ENCODE peak calls at places on chromosome 7, in six cellular contexts. K is left ventricle myocardium inferior, W is left lung, L is GM23338, Y is mesothelial cell of epicardium, N is nephron progenitor cell. E is an unnamed sample.

GRCh38 chr7:135147899-135148721 is at the start of gene TMEM140:
- DNase-seq in K (no peak), W (no peak), L (no peak), Y (no peak), N (no peak), E (no peak)

GRCh38 chr7:56810466-56810865 is 321.8 kb downstream of the ZNF479 start:
- DNase-seq in K (no peak), W (peak), L (no peak), Y (no peak), N (no peak), E (no peak)

GRCh38 chr7:41232086-41232485 is 470.8 kb downstream of the INHBA start:
- DNase-seq in K (no peak), W (no peak), L (no peak), Y (no peak), N (no peak), E (no peak)

GRCh38 chr7:670501-671390 is 55.8 kb upstream of the DNAAF5 start:
- DNase-seq in K (no peak), W (no peak), L (no peak), Y (no peak), N (no peak), E (no peak)

GRCh38 chr7:20865684-20866083 is 79.0 kb upstream of the SP8 start:
- DNase-seq in K (no peak), W (no peak), L (peak), Y (no peak), N (no peak), E (no peak)

GRCh38 chr7:64887756-64888508 is 15.1 kb upstream of the ZNF273 start:
- DNase-seq in K (no peak), W (no peak), L (peak), Y (peak), N (peak), E (peak)

GRCh38 chr7:94395141-94396041 is 696 bp downstream of the COL1A2 start:
- DNase-seq in K (no peak), W (no peak), L (peak), Y (no peak), N (peak), E (peak)

GRCh38 chr7:47677664-47678063 is 95.8 kb upstream of the TNS3 start:
- DNase-seq in K (no peak), W (no peak), L (no peak), Y (no peak), N (no peak), E (no peak)

GRCh38 chr7:137443616-137444015 is 100.1 kb upstream of the PTN start:
- DNase-seq in K (no peak), W (no peak), L (no peak), Y (no peak), N (no peak), E (no peak)

GRCh38 chr7:88480901-88481300 is 174.2 kb upstream of the STEAP4 start:
- DNase-seq in K (no peak), W (no peak), L (no peak), Y (no peak), N (no peak), E (no peak)

GRCh38 chr7:139976055-139976837 is 86.5 kb downstream of the PARP12 start:
- DNase-seq in K (no peak), W (no peak), L (no peak), Y (no peak), N (no peak), E (no peak)

GRCh38 chr7:85454904-85455303 is 268.0 kb upstream of the SEMA3D start:
- DNase-seq in K (no peak), W (no peak), L (no peak), Y (no peak), N (no peak), E (no peak)

GRCh38 chr7:620052-620451 is 100.4 kb upstream of the PDGFA start:
- DNase-seq in K (no peak), W (no peak), L (peak), Y (no peak), N (no peak), E (no peak)

GRCh38 chr7:16727736-16728135 is 25.8 kb upstream of the TSPAN13 start:
- DNase-seq in K (no peak), W (no peak), L (no peak), Y (no peak), N (no peak), E (no peak)

GRCh38 chr7:26091933-26092332 is 60.1 kb upstream of the NFE2L3 start:
- DNase-seq in K (no peak), W (no peak), L (peak), Y (no peak), N (no peak), E (peak)

GRCh38 chr7:150778014-150778737 is 22.0 kb downstream of the TMEM176B start:
- DNase-seq in K (no peak), W (no peak), L (peak), Y (no peak), N (no peak), E (no peak)

GRCh38 chr7:35003679-35004278 is 33.5 kb downstream of the DPY19L1 start:
- DNase-seq in K (no peak), W (peak), L (no peak), Y (no peak), N (peak), E (no peak)

GRCh38 chr7:76257973-76258372 is 44.5 kb upstream of the HSPB1 start:
- DNase-seq in K (no peak), W (no peak), L (no peak), Y (no peak), N (peak), E (no peak)

GRCh38 chr7:69889338-69890080 is 291.2 kb downstream of the AUTS2 start:
- DNase-seq in K (no peak), W (no peak), L (no peak), Y (no peak), N (no peak), E (no peak)

GRCh38 chr7:44905002-44905635 is 19.8 kb upstream of the PURB start:
- DNase-seq in K (no peak), W (no peak), L (no peak), Y (no peak), N (no peak), E (no peak)

GRCh38 chr7:132295198-132295597 is 281.1 kb downstream of the PLXNA4 start:
- DNase-seq in K (no peak), W (no peak), L (no peak), Y (no peak), N (no peak), E (no peak)

GRCh38 chr7:44291733-44292395 is 33.5 kb downstream of the CAMK2B start:
- DNase-seq in K (no peak), W (no peak), L (no peak), Y (no peak), N (no peak), E (no peak)

GRCh38 chr7:153432056-153432455 is 620.1 kb upstream of the DPP6 start:
- DNase-seq in K (no peak), W (no peak), L (peak), Y (no peak), N (no peak), E (no peak)

GRCh38 chr7:87474533-87475358 is 734 bp downstream of the ABCB4 start:
- DNase-seq in K (no peak), W (no peak), L (peak), Y (no peak), N (peak), E (no peak)

GRCh38 chr7:92608380-92609322 is 18.5 kb upstream of the FAM133B start:
- DNase-seq in K (no peak), W (peak), L (peak), Y (peak), N (peak), E (peak)

GRCh38 chr7:74371381-74372059 is 82.2 kb upstream of the GTF2IRD1 start:
- DNase-seq in K (no peak), W (no peak), L (peak), Y (no peak), N (peak), E (peak)

GRCh38 chr7:81616951-81617350 is 152.9 kb downstream of the HGF start:
- DNase-seq in K (no peak), W (no peak), L (no peak), Y (no peak), N (no peak), E (no peak)

GRCh38 chr7:107891619-107892366 is 810 bp downstream of the DLD start:
- DNase-seq in K (no peak), W (no peak), L (no peak), Y (no peak), N (no peak), E (no peak)

GRCh38 chr7:54345746-54346145 is 196.4 kb upstream of the VSTM2A start:
- DNase-seq in K (no peak), W (no peak), L (no peak), Y (no peak), N (no peak), E (no peak)

GRCh38 chr7:78299088-78299487 is 500.5 kb downstream of the PHTF2 start:
- DNase-seq in K (no peak), W (no peak), L (no peak), Y (no peak), N (no peak), E (no peak)

GRCh38 chr7:38294926-38295325 is 21.5 kb upstream of the TARP start:
- DNase-seq in K (no peak), W (no peak), L (no peak), Y (no peak), N (no peak), E (no peak)

DNA sequence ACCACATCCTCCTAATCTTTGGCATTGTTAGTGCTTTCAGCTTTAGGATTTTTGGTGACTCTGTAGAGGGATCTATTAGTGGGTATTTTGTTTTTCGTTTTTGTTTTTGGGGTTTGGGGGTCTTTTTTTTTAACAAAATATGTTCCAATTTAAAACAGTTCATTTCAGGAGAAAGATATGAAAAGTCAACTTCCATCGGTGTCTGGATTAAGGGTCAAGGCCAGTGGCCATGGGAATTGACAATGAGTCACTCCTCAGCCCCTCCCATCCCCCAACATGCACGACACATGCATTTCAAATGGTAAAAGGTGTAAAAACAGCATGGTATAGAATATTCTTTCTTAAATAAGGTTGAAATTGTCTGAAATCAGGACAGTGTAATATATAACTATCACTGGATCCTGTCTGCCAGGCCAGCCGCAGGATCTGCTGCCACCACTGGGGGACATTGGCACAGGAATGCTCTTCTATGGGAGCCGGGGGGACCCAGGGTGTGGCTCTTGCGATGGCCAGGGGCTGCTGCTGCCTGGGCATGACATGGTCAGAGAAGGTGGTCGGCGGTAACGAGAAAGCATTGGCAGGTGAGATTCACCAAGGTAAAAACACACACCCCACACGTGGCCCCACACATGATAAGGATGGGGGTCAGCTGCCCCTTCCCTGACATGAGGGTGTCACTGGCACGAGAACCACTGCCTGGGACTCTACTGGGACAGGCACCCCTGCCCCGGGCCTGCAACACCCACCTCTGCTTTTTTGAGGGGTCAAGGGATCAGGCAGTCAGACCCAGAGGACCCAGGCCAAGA is 126.2 kb upstream of the KCTD7 start:
- DNase-seq in K (no peak), W (no peak), L (no peak), Y (no peak), N (no peak), E (no peak)
- TF ChIP-seq CTCF in K (no peak), W (no peak), L (no peak), Y (no peak), N (no peak), E (no peak)

GRCh38 chr7:97844036-97844435 is 28.2 kb downstream of the ASNS start:
- DNase-seq in K (no peak), W (no peak), L (no peak), Y (no peak), N (no peak), E (no peak)
- TF ChIP-seq CTCF in K (no peak), W (no peak), L (peak), Y (no peak), N (no peak), E (no peak)

GRCh38 chr7:156143158-156143557 is 330.9 kb upstream of the SHH start:
- DNase-seq in K (no peak), W (peak), L (no peak), Y (no peak), N (no peak), E (no peak)
- TF ChIP-seq CTCF in K (no peak), W (no peak), L (no peak), Y (no peak), N (no peak), E (no peak)

GRCh38 chr7:31061185-31061584 is 9.1 kb downstream of the ADCYAP1R1 start:
- DNase-seq in K (no peak), W (no peak), L (peak), Y (no peak), N (no peak), E (no peak)

GRCh38 chr7:31056775-31057346 is 4.8 kb downstream of the ADCYAP1R1 start:
- DNase-seq in K (no peak), W (no peak), L (peak), Y (no peak), N (no peak), E (no peak)

GRCh38 chr7:31058688-31059087 is 6.6 kb downstream of the ADCYAP1R1 start:
- DNase-seq in K (no peak), W (no peak), L (no peak), Y (no peak), N (no peak), E (no peak)

GRCh38 chr7:31058122-31058521 is 6.0 kb downstream of the ADCYAP1R1 start:
- DNase-seq in K (no peak), W (no peak), L (no peak), Y (no peak), N (no peak), E (no peak)

GRCh38 chr7:31059551-31059950 is 7.4 kb downstream of the ADCYAP1R1 start:
- DNase-seq in K (no peak), W (no peak), L (peak), Y (no peak), N (peak), E (peak)
- TF ChIP-seq CTCF in K (no peak), W (no peak), L (peak), Y (no peak), N (no peak), E (no peak)

GRCh38 chr7:155466814-155467675 is 9.1 kb downstream of the EN2 start:
- DNase-seq in K (no peak), W (peak), L (peak), Y (no peak), N (peak), E (peak)
- TF ChIP-seq CTCF in K (no peak), W (no peak), L (peak), Y (no peak), N (peak), E (peak)

GRCh38 chr7:103074519-103075336 is at the start of the genes ARMC10 and FBXL13:
- DNase-seq in K (peak), W (peak), L (peak), Y (peak), N (peak), E (peak)
- TF ChIP-seq CTCF in K (peak), W (peak), L (no peak), Y (peak), N (peak), E (peak)

GRCh38 chr7:50307368-50308012 is 3.0 kb downstream of the IKZF1 start:
- DNase-seq in K (no peak), W (no peak), L (peak), Y (no peak), N (no peak), E (no peak)
- TF ChIP-seq CTCF in K (no peak), W (no peak), L (no peak), Y (no peak), N (no peak), E (no peak)

E was measured in endothelial cell.